ENCODE peak calls at places on chromosomes 13 and 19, in nine cellular contexts. I is GM12864, L is fibroblast of mammary gland, N is mammary epithelial cell, W is GM06990, S is cardiac fibroblast, K is esophagus squamous epithelium, D is BE2C, C is endodermal cell. Z is an unnamed sample.

GRCh38 chr19:38015771-38016170 is 108.8 kb downstream of the SIPA1L3 start:
- DNase-seq in D (no peak), C (no peak), K (no peak), W (no peak), N (no peak), I (no peak), L (no peak), S (no peak), Z (no peak)

GRCh38 chr19:30744741-30745475 is 372.7 kb downstream of the ZNF536 start:
- DNase-seq in K (no peak), L (no peak), S (no peak), W (no peak), I (no peak), C (no peak), D (no peak), N (no peak), Z (no peak)

GRCh38 chr19:18514800-18515682 is 6.8 kb downstream of the ELL start:
- DNase-seq in C (no peak), K (no peak), N (no peak), S (peak; percentile 90), W (no peak), L (peak; percentile 74), D (no peak), I (no peak), Z (peak; percentile 96)

GRCh38 chr19:18610556-18611326 is 1.9 kb upstream of the TMEM59L start:
- DNase-seq in N (no peak), I (no peak), K (no peak), L (no peak), S (no peak), D (no peak), W (no peak), C (peak; percentile 81), Z (no peak)

GRCh38 chr13:25874907-25875306 is 176.9 kb downstream of the SHISA2 start:
- DNase-seq in W (no peak), D (no peak), I (no peak), L (no peak), C (no peak), K (no peak), S (no peak), N (no peak), Z (no peak)

GRCh38 chr13:47794963-47795362 is 206.1 kb downstream of the SUCLA2 start:
- DNase-seq in K (no peak), D (peak; percentile 9), L (peak; percentile 33), N (peak; percentile 4), S (peak; percentile 26), C (no peak), I (no peak), W (no peak), Z (peak; percentile 16)

GRCh38 chr13:97028441-97029299 is 34.4 kb upstream of the OXGR1 start:
- DNase-seq in K (no peak), N (peak; percentile 41), S (peak; percentile 70), L (peak; percentile 67), D (peak; percentile 66), W (peak; percentile 10), C (peak; percentile 80), I (no peak), Z (peak; percentile 56)

GRCh38 chr13:41039746-41040145 is 20.6 kb upstream of the ELF1 start:
- DNase-seq in K (no peak), W (no peak), C (no peak), I (no peak), S (no peak), L (no peak), N (no peak), D (no peak), Z (no peak)

GRCh38 chr13:74227476-74228158 is 93.4 kb upstream of the KLF12 start:
- DNase-seq in C (no peak), I (no peak), L (no peak), N (no peak), D (no peak), S (no peak), K (no peak), W (no peak), Z (no peak)

GRCh38 chr19:51607077-51607476 is 23.1 kb downstream of the SIGLEC5 start:
- DNase-seq in W (peak; percentile 81), K (no peak), N (no peak), D (no peak), L (no peak), S (no peak), I (peak; percentile 97), C (no peak), Z (no peak)

GRCh38 chr13:109734002-109734785 is 52.2 kb downstream of the IRS2 start:
- DNase-seq in C (peak; percentile 25), L (no peak), K (no peak), N (no peak), S (no peak), D (peak; percentile 38), W (no peak), I (no peak), Z (no peak)

GRCh38 chr13:95608640-95609280 is 35.7 kb downstream of the DZIP1 start:
- DNase-seq in N (no peak), I (no peak), C (no peak), D (no peak), L (peak; percentile 25), W (no peak), S (no peak), K (no peak), Z (peak; percentile 62)

GRCh38 chr13:47117268-47117667 is 220.4 kb upstream of the HTR2A start:
- DNase-seq in L (peak; percentile 85), C (no peak), N (peak; percentile 9), S (peak; percentile 56), K (no peak), D (no peak), I (no peak), W (no peak), Z (peak; percentile 53)

GRCh38 chr19:57103573-57104277 is 16.1 kb upstream of the USP29 start:
- DNase-seq in C (peak; percentile 75), I (peak; percentile 10), W (no peak), K (no peak), N (peak; percentile 46), D (peak; percentile 56), S (peak; percentile 80), L (peak; percentile 63), Z (peak; percentile 63)
- H3K4me3 ChIP-seq in C (no peak overlapping the region), I (no peak overlapping the region), W (no peak overlapping the region), K (no peak overlapping the region), N (peak overlapping the region; percentile 11), D (no peak overlapping the region), S (peak overlapping the region; percentile 11), L (no peak overlapping the region), Z (peak overlapping the region; percentile 14)

DNA sequence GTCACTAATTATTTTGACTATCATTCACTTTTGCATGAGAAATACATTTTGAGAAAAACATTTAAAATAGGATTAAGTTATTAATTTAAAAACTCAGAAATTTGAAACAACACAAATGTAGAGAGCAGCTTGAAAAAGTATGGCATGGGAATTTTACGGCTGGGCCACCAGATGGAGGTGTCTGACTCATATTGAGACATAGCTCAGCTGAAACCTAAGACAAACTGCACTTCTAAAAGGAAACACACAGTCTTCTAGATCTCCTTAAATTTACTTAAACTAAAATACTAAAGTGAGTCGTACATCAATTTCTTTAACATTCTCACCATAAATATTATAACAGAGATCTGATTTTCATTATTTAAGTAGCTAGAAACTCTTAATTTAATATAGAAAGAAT is 41.9 kb upstream of the POSTN start:
- DNase-seq in C (no peak), W (no peak), D (no peak), K (no peak), S (peak; percentile 90), I (no peak), L (peak; percentile 81), N (peak; percentile 21), Z (peak; percentile 82)
- TF ChIP-seq CTCF in C (peak; percentile 84), W (no peak), D (peak; percentile 31), K (peak; percentile 6), S (peak; percentile 62), I (no peak), L (peak; percentile 73), N (peak; percentile 53), Z (peak; percentile 68)

GRCh38 chr13:104837756-104838155 is 1697.7 kb downstream of the EFNB2 start:
- DNase-seq in K (no peak), I (no peak), D (no peak), W (no peak), L (no peak), S (no peak), C (no peak), N (no peak), Z (no peak)
- H3K4me3 ChIP-seq in K (no peak overlapping the region), I (no peak overlapping the region), D (no peak overlapping the region), W (no peak overlapping the region), L (no peak overlapping the region), S (no peak overlapping the region), C (no peak overlapping the region), N (no peak overlapping the region), Z (no peak overlapping the region)

GRCh38 chr13:102825400-102825799 is 20.4 kb upstream of the ERCC5 start:
- DNase-seq in C (peak; percentile 65), K (no peak), S (no peak), N (no peak), I (no peak), L (no peak), W (no peak), D (no peak), Z (no peak)
- TF ChIP-seq CTCF in C (no peak), K (no peak), S (no peak), N (no peak), I (no peak), L (no peak), W (no peak), D (no peak), Z (no peak)

GRCh38 chr19:55161571-55162322 is 4.2 kb upstream of the TNNI3 start:
- DNase-seq in C (peak; percentile 65), K (no peak), W (no peak), L (no peak), D (no peak), N (no peak), S (no peak), I (no peak), Z (no peak)

GRCh38 chr19:55171440-55171839 is 5.0 kb upstream of the DNAAF3 start:
- DNase-seq in D (no peak), S (no peak), K (no peak), N (no peak), L (no peak), W (no peak), C (no peak), I (no peak), Z (no peak)

GRCh38 chr19:55169136-55169535 is 2.7 kb upstream of the DNAAF3 start:
- DNase-seq in K (no peak), S (no peak), N (no peak), I (no peak), L (no peak), C (no peak), W (no peak), D (no peak), Z (no peak)

GRCh38 chr19:55165952-55166529 is 372 bp downstream of the DNAAF3 start:
- DNase-seq in I (no peak), N (peak; percentile 75), W (peak; percentile 75), K (no peak), C (peak; percentile 95), L (peak; percentile 61), D (peak; percentile 84), S (peak; percentile 77), Z (peak; percentile 65)

DNA sequence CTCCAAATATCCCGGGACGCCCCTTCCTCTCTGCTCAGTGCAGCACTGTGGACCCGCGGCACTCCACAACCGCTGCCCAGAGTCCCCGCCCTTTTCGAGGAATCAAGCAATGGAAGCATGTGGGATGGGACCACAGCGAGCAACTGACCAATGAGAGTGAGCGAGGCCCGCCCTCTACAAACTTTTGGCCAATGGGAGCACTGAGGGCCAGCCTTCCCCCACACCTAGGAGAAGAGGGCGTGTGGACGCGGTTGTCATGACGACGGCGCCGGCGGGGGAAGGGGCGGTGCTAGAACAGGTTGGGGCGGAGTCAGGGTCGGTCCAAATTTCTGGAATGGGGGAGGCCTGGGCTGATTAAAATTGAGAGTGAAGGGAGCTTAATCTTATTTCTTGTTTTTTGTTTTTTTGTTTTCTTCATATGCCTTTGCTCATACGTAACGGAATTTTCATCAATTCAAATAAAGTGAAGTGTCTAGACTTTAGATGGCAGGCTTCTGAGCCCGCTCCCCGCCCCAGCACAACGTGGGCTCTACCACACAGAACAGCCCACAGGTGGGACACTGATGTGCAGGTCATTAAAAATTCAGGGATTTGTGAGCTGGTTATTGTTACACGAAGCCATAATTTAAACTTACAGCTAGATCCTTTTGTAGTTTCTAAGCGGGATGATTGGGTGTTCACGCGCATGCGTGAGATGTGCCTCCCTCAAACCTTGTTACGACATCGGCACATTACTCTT is at the start of gene DNAAF3:
- DNase-seq in L (peak; percentile 96), C (peak; percentile 99), D (peak; percentile 98), S (peak; percentile 98), K (peak; percentile 65), W (peak; percentile 89), N (peak; percentile 97), I (peak; percentile 73), Z (peak; percentile 97)
- H3K4me3 ChIP-seq in L (peak within 1 kb of the TSS; percentile 56), C (peak within 1 kb of the TSS; percentile 87), D (peak within 1 kb of the TSS; percentile 56), S (peak within 1 kb of the TSS; percentile 61), K (peak within 1 kb of the TSS; percentile 13), W (peak within 1 kb of the TSS; percentile 51), N (peak within 1 kb of the TSS; percentile 61), I (peak within 1 kb of the TSS; percentile 21), Z (peak within 1 kb of the TSS; percentile 67)